ENCODE peak calls at places on chromosomes 1 and 21, in six cellular contexts. One of them, this sample, is unnamed.

GRCh38 chr1:90220496-90220895 is 225.6 kb downstream of the ZNF326 start:
- DNase-seq in ovary: no peak
- DNase-seq in suprapubic skin: no peak
- DNase-seq in A549: no peak
- DNase-seq in sigmoid colon: no peak
- DNase-seq in transverse colon: no peak
- DNase-seq in this sample: no peak

GRCh38 chr21:45048968-45049367 is 25.4 kb upstream of the ADARB1 start:
- DNase-seq in suprapubic skin: no peak
- DNase-seq in A549: no peak
- DNase-seq in sigmoid colon: no peak
- DNase-seq in ovary: no peak
- DNase-seq in transverse colon: no peak
- DNase-seq in this sample: no peak

GRCh38 chr21:45948576-45949141 is 32.9 kb upstream of the COL6A1 start:
- DNase-seq in ovary: no peak
- DNase-seq in transverse colon: no peak
- DNase-seq in suprapubic skin: no peak
- DNase-seq in sigmoid colon: peak
- DNase-seq in A549: no peak
- DNase-seq in this sample: no peak

GRCh38 chr1:11499825-11500331 is 20.9 kb downstream of the DISP3 start:
- DNase-seq in sigmoid colon: peak
- DNase-seq in transverse colon: no peak
- DNase-seq in ovary: no peak
- DNase-seq in suprapubic skin: peak
- DNase-seq in A549: no peak
- DNase-seq in this sample: no peak

GRCh38 chr1:178518894-178519293 is 6.0 kb downstream of the TEX35 start:
- DNase-seq in transverse colon: no peak
- DNase-seq in ovary: no peak
- DNase-seq in suprapubic skin: no peak
- DNase-seq in sigmoid colon: peak
- DNase-seq in A549: no peak
- DNase-seq in this sample: no peak

GRCh38 chr1:52602328-52603300 is at the start of gene GPX7:
- DNase-seq in ovary: peak
- DNase-seq in suprapubic skin: no peak
- DNase-seq in A549: no peak
- DNase-seq in sigmoid colon: peak
- DNase-seq in transverse colon: peak
- DNase-seq in this sample: no peak

GRCh38 chr1:94385354-94385947 is 32.7 kb upstream of the ABCD3 start:
- DNase-seq in A549: no peak
- DNase-seq in suprapubic skin: no peak
- DNase-seq in sigmoid colon: no peak
- DNase-seq in ovary: no peak
- DNase-seq in transverse colon: no peak
- DNase-seq in this sample: no peak

GRCh38 chr1:90831910-90832309 is 114.8 kb upstream of the BARHL2 start:
- DNase-seq in ovary: no peak
- DNase-seq in suprapubic skin: no peak
- DNase-seq in A549: no peak
- DNase-seq in transverse colon: no peak
- DNase-seq in sigmoid colon: no peak
- DNase-seq in this sample: no peak

GRCh38 chr1:3918966-3919611 is 19.0 kb upstream of the C1orf174 start:
- DNase-seq in A549: no peak
- DNase-seq in suprapubic skin: peak
- DNase-seq in sigmoid colon: peak
- DNase-seq in ovary: no peak
- DNase-seq in transverse colon: no peak
- DNase-seq in this sample: no peak

GRCh38 chr1:32881871-32882850 is 4.1 kb upstream of the HPCA start:
- DNase-seq in ovary: no peak
- DNase-seq in suprapubic skin: no peak
- DNase-seq in sigmoid colon: no peak
- DNase-seq in A549: no peak
- DNase-seq in transverse colon: no peak
- DNase-seq in this sample: no peak

GRCh38 chr1:246398126-246398813 is 108.8 kb downstream of the SMYD3 start:
- DNase-seq in sigmoid colon: no peak
- DNase-seq in A549: no peak
- DNase-seq in ovary: peak
- DNase-seq in transverse colon: peak
- DNase-seq in suprapubic skin: no peak
- DNase-seq in this sample: no peak

GRCh38 chr1:3344395-3344794 is 110.1 kb upstream of the ARHGEF16 start:
- DNase-seq in A549: no peak
- DNase-seq in suprapubic skin: no peak
- DNase-seq in ovary: no peak
- DNase-seq in sigmoid colon: no peak
- DNase-seq in transverse colon: no peak
- DNase-seq in this sample: no peak

GRCh38 chr1:160552425-160552824 is 26.9 kb downstream of the CD84 start:
- DNase-seq in A549: no peak
- DNase-seq in transverse colon: no peak
- DNase-seq in suprapubic skin: no peak
- DNase-seq in sigmoid colon: no peak
- DNase-seq in ovary: no peak
- DNase-seq in this sample: no peak

GRCh38 chr1:81548918-81549587 is 251.7 kb upstream of the ADGRL2 start:
- DNase-seq in ovary: no peak
- DNase-seq in sigmoid colon: no peak
- DNase-seq in suprapubic skin: no peak
- DNase-seq in A549: no peak
- DNase-seq in transverse colon: no peak
- DNase-seq in this sample: no peak

GRCh38 chr1:34265396-34265795 is 88.7 kb downstream of the C1orf94 start:
- DNase-seq in A549: no peak
- DNase-seq in ovary: no peak
- DNase-seq in transverse colon: no peak
- DNase-seq in suprapubic skin: no peak
- DNase-seq in sigmoid colon: no peak
- DNase-seq in this sample: no peak

GRCh38 chr1:20823879-20824278 is 36.8 kb upstream of the HP1BP3 start:
- DNase-seq in sigmoid colon: no peak
- DNase-seq in A549: no peak
- DNase-seq in suprapubic skin: no peak
- DNase-seq in transverse colon: no peak
- DNase-seq in ovary: no peak
- DNase-seq in this sample: no peak

GRCh38 chr1:66208631-66209030 is 325.3 kb upstream of the SGIP1 start:
- DNase-seq in suprapubic skin: no peak
- DNase-seq in transverse colon: no peak
- DNase-seq in ovary: no peak
- DNase-seq in sigmoid colon: no peak
- DNase-seq in A549: no peak
- DNase-seq in this sample: no peak

GRCh38 chr21:36990508-36991205 is 15.8 kb upstream of the RIPPLY3 start:
- DNase-seq in A549: no peak
- DNase-seq in ovary: no peak
- DNase-seq in suprapubic skin: no peak
- DNase-seq in transverse colon: no peak
- DNase-seq in sigmoid colon: no peak
- DNase-seq in this sample: no peak

GRCh38 chr21:30577766-30578165 is 12.4 kb downstream of the KRTAP22-2 start:
- DNase-seq in ovary: no peak
- DNase-seq in suprapubic skin: no peak
- DNase-seq in transverse colon: no peak
- DNase-seq in A549: no peak
- DNase-seq in sigmoid colon: no peak
- DNase-seq in this sample: no peak

GRCh38 chr1:59502009-59502691 is 205.3 kb downstream of the FGGY start:
- DNase-seq in transverse colon: no peak
- DNase-seq in ovary: no peak
- DNase-seq in sigmoid colon: no peak
- DNase-seq in suprapubic skin: no peak
- DNase-seq in A549: no peak
- DNase-seq in this sample: no peak

GRCh38 chr1:92117526-92117925 is 37.4 kb downstream of the BTBD8 start:
- DNase-seq in sigmoid colon: no peak
- DNase-seq in transverse colon: no peak
- DNase-seq in A549: no peak
- DNase-seq in ovary: no peak
- DNase-seq in suprapubic skin: no peak
- DNase-seq in this sample: no peak

GRCh38 chr21:31397939-31398338 is 53.9 kb upstream of the TIAM1 start:
- DNase-seq in sigmoid colon: no peak
- DNase-seq in transverse colon: no peak
- DNase-seq in ovary: no peak
- DNase-seq in suprapubic skin: no peak
- DNase-seq in A549: no peak
- DNase-seq in this sample: no peak

GRCh38 chr1:205545001-205545919 is 40.8 kb downstream of the CDK18 start:
- DNase-seq in A549: no peak
- DNase-seq in ovary: no peak
- DNase-seq in transverse colon: peak
- DNase-seq in sigmoid colon: no peak
- DNase-seq in suprapubic skin: peak
- DNase-seq in this sample: no peak

GRCh38 chr1:200243042-200243437 is 166.8 kb downstream of the ZNF281 start:
- DNase-seq in A549: no peak
- DNase-seq in ovary: no peak
- DNase-seq in sigmoid colon: no peak
- DNase-seq in suprapubic skin: no peak
- DNase-seq in transverse colon: no peak
- DNase-seq in this sample: no peak

GRCh38 chr1:96073100-96073499 is 648.5 kb upstream of the PTBP2 start:
- DNase-seq in suprapubic skin: no peak
- DNase-seq in transverse colon: no peak
- DNase-seq in sigmoid colon: no peak
- DNase-seq in ovary: no peak
- DNase-seq in A549: no peak
- DNase-seq in this sample: no peak

GRCh38 chr21:31729622-31730343 is 2.1 kb downstream of the SCAF4 start:
- DNase-seq in A549: no peak
- DNase-seq in transverse colon: no peak
- DNase-seq in ovary: no peak
- DNase-seq in suprapubic skin: no peak
- DNase-seq in sigmoid colon: no peak
- DNase-seq in this sample: no peak

DNA sequence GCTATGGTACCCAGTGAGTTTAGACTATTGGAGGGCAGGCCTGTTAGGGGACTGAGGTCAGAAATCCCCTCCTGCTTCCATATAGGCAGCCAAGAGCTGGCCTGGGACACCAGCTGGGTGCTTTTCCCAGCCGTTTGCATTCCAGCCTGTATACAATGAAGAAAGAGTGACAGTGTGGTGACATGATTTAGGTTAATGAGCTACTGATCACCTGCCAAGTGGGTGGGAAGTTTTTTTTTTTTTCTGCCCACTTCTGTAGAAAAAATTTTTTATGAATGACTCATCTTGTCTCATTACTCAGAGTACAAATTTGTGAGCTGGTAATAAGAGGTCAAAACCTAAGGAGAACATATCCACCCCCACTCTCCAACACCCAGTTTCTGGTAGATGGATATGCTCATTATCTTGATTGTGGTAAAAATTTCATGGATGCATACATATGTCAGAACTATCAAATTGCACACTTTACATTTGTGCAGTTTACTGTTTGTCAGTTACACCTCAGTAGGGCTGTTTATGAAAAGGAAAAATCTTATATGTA is 16.4 kb upstream of the CGN start:
- DNase-seq in transverse colon: no peak
- DNase-seq in A549: no peak
- DNase-seq in ovary: no peak
- DNase-seq in suprapubic skin: no peak
- DNase-seq in sigmoid colon: no peak
- DNase-seq in this sample: no peak
- TF ChIP-seq EP300 in transverse colon: no peak
- TF ChIP-seq EP300 in A549: no peak
- TF ChIP-seq EP300 in ovary: no peak
- TF ChIP-seq EP300 in suprapubic skin: no peak
- TF ChIP-seq EP300 in sigmoid colon: no peak
- TF ChIP-seq EP300 in this sample: peak

DNA sequence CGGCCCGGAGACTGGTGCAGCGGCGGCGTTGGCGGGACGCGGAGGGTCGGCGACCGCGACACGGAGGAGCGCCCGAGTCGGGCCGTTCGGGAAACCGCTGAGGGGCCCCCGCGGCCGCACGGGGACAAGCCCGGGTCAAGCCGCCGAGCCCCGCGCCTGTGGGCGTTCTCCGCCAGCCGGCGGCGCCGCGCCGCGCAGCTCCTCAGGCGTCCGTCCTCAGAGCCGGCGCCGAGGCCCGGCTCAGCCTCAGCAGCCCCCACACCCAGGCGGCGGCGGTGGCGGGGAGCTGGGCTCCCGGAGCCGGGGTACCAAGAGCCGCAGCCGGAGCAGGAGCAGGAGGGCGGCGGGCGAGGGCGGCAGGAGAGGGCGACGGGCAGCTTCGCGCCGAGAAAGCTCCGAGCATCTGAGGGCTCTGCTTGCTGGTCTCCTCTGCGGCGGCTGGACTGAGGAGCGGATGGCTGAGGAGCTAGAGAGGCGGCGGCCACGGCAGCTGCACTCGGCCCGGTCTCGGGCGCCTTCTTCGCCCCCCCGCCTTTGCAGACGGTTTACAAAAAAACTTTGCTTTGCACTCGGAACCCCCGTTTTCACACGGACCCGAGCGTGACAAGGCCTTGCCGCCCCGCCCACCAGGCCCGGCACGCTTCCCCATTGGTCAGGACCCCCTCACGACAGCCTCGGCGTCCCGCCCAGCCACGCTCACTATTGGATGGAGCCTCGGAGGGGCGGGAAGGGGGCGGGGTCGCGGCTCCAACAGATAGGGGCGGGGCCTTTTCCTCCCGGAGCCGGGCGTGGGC is at the start of gene SLC30A1:
- DNase-seq in suprapubic skin: peak
- DNase-seq in transverse colon: peak
- DNase-seq in sigmoid colon: peak
- DNase-seq in A549: peak
- DNase-seq in ovary: peak
- DNase-seq in this sample: peak
- TF ChIP-seq EP300 in suprapubic skin: no peak
- TF ChIP-seq EP300 in transverse colon: no peak
- TF ChIP-seq EP300 in sigmoid colon: no peak
- TF ChIP-seq EP300 in A549: no peak
- TF ChIP-seq EP300 in ovary: peak
- TF ChIP-seq EP300 in this sample: peak

GRCh38 chr1:175618559-175618958 is 124.8 kb downstream of the TNR start:
- DNase-seq in ovary: no peak
- DNase-seq in sigmoid colon: no peak
- DNase-seq in suprapubic skin: no peak
- DNase-seq in A549: no peak
- DNase-seq in transverse colon: no peak
- DNase-seq in this sample: no peak
- TF ChIP-seq EP300 in ovary: no peak
- TF ChIP-seq EP300 in sigmoid colon: no peak
- TF ChIP-seq EP300 in suprapubic skin: no peak
- TF ChIP-seq EP300 in A549: no peak
- TF ChIP-seq EP300 in transverse colon: no peak
- TF ChIP-seq EP300 in this sample: no peak

DNA sequence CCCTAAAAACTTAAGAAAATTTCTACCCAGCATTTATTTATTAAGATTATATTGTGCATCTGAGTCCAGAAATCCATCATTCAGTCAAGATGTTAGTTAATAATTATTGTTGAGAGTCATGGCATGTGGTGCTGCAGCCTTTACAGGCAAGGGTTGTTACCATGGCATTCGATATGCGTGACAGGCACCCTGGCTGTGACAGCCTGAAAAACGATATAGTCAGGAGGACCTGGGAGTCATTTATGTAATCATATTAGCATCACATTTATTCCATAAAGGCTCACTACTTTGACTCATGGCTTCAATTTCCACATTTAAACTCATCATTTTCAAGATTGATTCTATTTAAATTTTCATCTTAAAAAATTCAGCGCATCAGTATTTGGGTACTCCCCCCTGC is 68.0 kb downstream of the CACHD1 start:
- DNase-seq in A549: no peak
- DNase-seq in transverse colon: no peak
- DNase-seq in suprapubic skin: no peak
- DNase-seq in sigmoid colon: no peak
- DNase-seq in ovary: no peak
- DNase-seq in this sample: no peak
- TF ChIP-seq EP300 in A549: no peak
- TF ChIP-seq EP300 in transverse colon: no peak
- TF ChIP-seq EP300 in suprapubic skin: no peak
- TF ChIP-seq EP300 in sigmoid colon: no peak
- TF ChIP-seq EP300 in ovary: no peak
- TF ChIP-seq EP300 in this sample: no peak